ENCODE peak calls at places on chromosomes 2 and 18, in eight cellular contexts. I, K, C, L, U, D, W and S are unnamed samples.
A peak's percentile ranks its signal among the peaks of the same experiment; 100 is the strongest.

GRCh38 chr2:101725515-101726192 is 28.1 kb downstream of the MAP4K4 start:
- DNase-seq in I (no peak), K (no peak), C (no peak), L (no peak), U (no peak), D (no peak), W (no peak), S (no peak)

GRCh38 chr2:40317047-40317446 is 134.8 kb downstream of the SLC8A1 start:
- DNase-seq in I (no peak), K (no peak), C (no peak), L (no peak), U (no peak), D (no peak), W (no peak), S (no peak)

GRCh38 chr18:49321800-49322461 is 138.5 kb downstream of the DYM start:
- DNase-seq in I (no peak), K (no peak), C (no peak), L (no peak), U (no peak), D (no peak), W (no peak), S (no peak)

GRCh38 chr2:222774941-222775340 is 85.9 kb upstream of the ACSL3 start:
- DNase-seq in I (no peak), K (no peak), C (no peak), L (no peak), U (no peak), D (no peak), W (no peak), S (no peak)

GRCh38 chr2:96879545-96880040 is 9.7 kb upstream of the SEMA4C start:
- DNase-seq in I (no peak), K (no peak), C (no peak), L (no peak), U (no peak), D (no peak), W (no peak), S (no peak)

GRCh38 chr2:86216577-86217555 is 17.6 kb downstream of the MRPL35 start:
- DNase-seq in I (no peak), K (no peak), C (no peak), L (no peak), U (no peak), D (no peak), W (no peak), S (no peak)

GRCh38 chr2:37829616-37830385 is 95.3 kb upstream of the RMDN2 start:
- DNase-seq in I (no peak), K (no peak), C (no peak), L (no peak), U (no peak), D (no peak), W (no peak), S (no peak)

GRCh38 chr2:134459706-134460406 is 206.0 kb downstream of the MGAT5 start:
- DNase-seq in I (no peak), K (no peak), C (no peak), L (no peak), U (peak; percentile 59), D (no peak), W (no peak), S (no peak)

GRCh38 chr2:234444888-234445287 is 52.0 kb downstream of the ARL4C start:
- DNase-seq in I (no peak), K (no peak), C (no peak), L (peak; percentile 56), U (no peak), D (peak; percentile 36), W (no peak), S (peak; percentile 36)

GRCh38 chr18:55421612-55422381 is 166.2 kb downstream of the TCF4 start:
- DNase-seq in I (no peak), K (no peak), C (no peak), L (no peak), U (no peak), D (no peak), W (no peak), S (no peak)

GRCh38 chr2:46134531-46135229 is 162.5 kb upstream of the EPAS1 start:
- DNase-seq in I (no peak), K (no peak), C (no peak), L (peak; percentile 50), U (no peak), D (no peak), W (no peak), S (no peak)

GRCh38 chr2:46268196-46268595 is 29.0 kb upstream of the EPAS1 start:
- DNase-seq in I (no peak), K (no peak), C (no peak), L (no peak), U (no peak), D (no peak), W (no peak), S (no peak)

GRCh38 chr2:112686348-112687217 is 34.2 kb upstream of the NT5DC4 start:
- DNase-seq in I (no peak), K (no peak), C (no peak), L (no peak), U (no peak), D (no peak), W (no peak), S (no peak)

GRCh38 chr2:215658635-215659305 is 222.9 kb upstream of the FN1 start:
- DNase-seq in I (no peak), K (no peak), C (no peak), L (no peak), U (no peak), D (no peak), W (no peak), S (no peak)

GRCh38 chr2:226185613-226186211 is 613.9 kb downstream of the IRS1 start:
- DNase-seq in I (no peak), K (no peak), C (no peak), L (no peak), U (no peak), D (no peak), W (no peak), S (no peak)

GRCh38 chr2:120367221-120367620 is 21.3 kb downstream of the INHBB start:
- DNase-seq in I (no peak), K (peak; percentile 27), C (no peak), L (no peak), U (no peak), D (no peak), W (no peak), S (no peak)

GRCh38 chr2:45734952-45735351 is 83.5 kb downstream of the PRKCE start:
- DNase-seq in I (no peak), K (peak; percentile 54), C (no peak), L (no peak), U (no peak), D (no peak), W (no peak), S (no peak)

GRCh38 chr2:101337877-101338276 is 29.4 kb upstream of the RNF149 start:
- DNase-seq in I (no peak), K (no peak), C (no peak), L (no peak), U (no peak), D (no peak), W (no peak), S (no peak)

GRCh38 chr18:56873441-56874140 is 222.4 kb downstream of the WDR7 start:
- DNase-seq in I (peak; percentile 24), K (peak; percentile 24), C (no peak), L (no peak), U (no peak), D (no peak), W (peak; percentile 35), S (no peak)

GRCh38 chr2:43818761-43819160 is 19.9 kb downstream of the ABCG5 start:
- DNase-seq in I (no peak), K (no peak), C (no peak), L (peak; percentile 79), U (no peak), D (no peak), W (no peak), S (no peak)

GRCh38 chr18:5542393-5543035 is 1.3 kb downstream of the EPB41L3 start:
- DNase-seq in I (no peak), K (no peak), C (no peak), L (peak; percentile 31), U (peak; percentile 72), D (no peak), W (no peak), S (no peak)